ENCODE peak calls at places on chromosomes 12 and 14, in six cellular contexts. O, A, K, W, T and P are unnamed samples.

GRCh38 chr12:116277393-116278258 is at the start of gene MED13L:
- DNase-seq in O (peak; percentile 91), A (peak; percentile 96), K (peak; percentile 35), W (peak; percentile 95), T (peak; percentile 72), P (peak; percentile 90)

GRCh38 chr12:53053223-53054111 is 3.6 kb downstream of the TNS2 start:
- DNase-seq in O (peak; percentile 57), A (peak; percentile 61), K (no peak), W (no peak), T (no peak), P (no peak)

GRCh38 chr12:17802657-17803641 is 287.0 kb downstream of the RERGL start:
- DNase-seq in O (no peak), A (no peak), K (no peak), W (no peak), T (no peak), P (no peak)

GRCh38 chr12:115008951-115009350 is 325.0 kb upstream of the TBX3 start:
- DNase-seq in O (no peak), A (no peak), K (no peak), W (no peak), T (no peak), P (no peak)

GRCh38 chr12:86006727-86007126 is 132.6 kb downstream of the NTS start:
- DNase-seq in O (no peak), A (no peak), K (no peak), W (no peak), T (no peak), P (no peak)

GRCh38 chr14:85471744-85472143 is 58.2 kb upstream of the FLRT2 start:
- DNase-seq in O (no peak), A (no peak), K (peak; percentile 62), W (no peak), T (peak; percentile 96), P (peak; percentile 92)

GRCh38 chr12:107847430-107847829 is 72.9 kb downstream of the ASCL4 start:
- DNase-seq in O (no peak), A (no peak), K (no peak), W (no peak), T (no peak), P (no peak)

GRCh38 chr14:74038015-74038859 is 19.1 kb downstream of the BBOF1 start:
- DNase-seq in O (no peak), A (peak; percentile 52), K (no peak), W (no peak), T (peak; percentile 66), P (peak; percentile 55)

GRCh38 chr12:32789446-32789845 is 33.7 kb upstream of the YARS2 start:
- DNase-seq in O (no peak), A (no peak), K (no peak), W (no peak), T (no peak), P (no peak)

GRCh38 chr14:29039171-29039570 is 272.6 kb downstream of the FOXG1 start:
- DNase-seq in O (no peak), A (no peak), K (no peak), W (no peak), T (peak; percentile 31), P (peak; percentile 26)

GRCh38 chr12:90953956-90954421 is 987 bp downstream of the CCER1 start:
- DNase-seq in O (peak; percentile 11), A (peak; percentile 41), K (no peak), W (no peak), T (no peak), P (no peak)

GRCh38 chr14:30982583-30982982 is 42.9 kb upstream of the AP4S1 start:
- DNase-seq in O (no peak), A (no peak), K (no peak), W (no peak), T (no peak), P (no peak)

GRCh38 chr12:27901959-27902358 is 70.6 kb downstream of the PTHLH start:
- DNase-seq in O (no peak), A (no peak), K (no peak), W (no peak), T (peak; percentile 65), P (peak; percentile 48)

GRCh38 chr12:47085815-47086252 is 6.1 kb upstream of the AMIGO2 start:
- DNase-seq in O (no peak), A (no peak), K (no peak), W (no peak), T (peak; percentile 51), P (peak; percentile 65)

GRCh38 chr14:30153662-30154061 is 226.0 kb upstream of the PRKD1 start:
- DNase-seq in O (no peak), A (no peak), K (no peak), W (no peak), T (peak; percentile 21), P (peak; percentile 18)

GRCh38 chr14:58566979-58567378 is 70.8 kb upstream of the DACT1 start:
- DNase-seq in O (no peak), A (no peak), K (no peak), W (no peak), T (no peak), P (no peak)

GRCh38 chr14:104547998-104548700 is 31.4 kb upstream of the C14orf180 start:
- DNase-seq in O (no peak), A (no peak), K (no peak), W (no peak), T (no peak), P (no peak)

GRCh38 chr12:51827925-51828818 is 20.3 kb downstream of the FIGNL2 start:
- DNase-seq in O (no peak), A (no peak), K (no peak), W (no peak), T (peak; percentile 50), P (peak; percentile 33)